ENCODE peak calls at places on chromosome 19, in four cellular contexts. I, P, B and H are unnamed samples.

GRCh38 chr19:57850553-57851017 is 926 bp downstream of the ZNF587 start:
- DNase-seq in I (no peak), P (peak; percentile 78), B (peak; percentile 58), H (peak; percentile 52)

GRCh38 chr19:30719189-30719990 is 347.2 kb downstream of the ZNF536 start:
- DNase-seq in I (peak; percentile 84), P (peak; percentile 87), B (peak; percentile 67), H (peak; percentile 85)

GRCh38 chr19:19105365-19106060 is 32.8 kb downstream of the TMEM161A start:
- DNase-seq in I (peak; percentile 52), P (peak; percentile 84), B (peak; percentile 83), H (peak; percentile 96)

GRCh38 chr19:4108767-4109625 is 14.9 kb downstream of the MAP2K2 start:
- DNase-seq in I (no peak), P (peak; percentile 54), B (no peak), H (no peak)

GRCh38 chr19:29944415-29945012 is 2.5 kb downstream of the URI1 start:
- DNase-seq in I (no peak), P (no peak), B (no peak), H (no peak)

GRCh38 chr19:51686171-51686570 is 7.0 kb upstream of the SPACA6 start:
- DNase-seq in I (no peak), P (peak; percentile 87), B (no peak), H (no peak)

GRCh38 chr19:33767898-33768413 is 28.7 kb upstream of the KCTD15 start:
- DNase-seq in I (no peak), P (peak; percentile 79), B (peak; percentile 49), H (peak; percentile 92)

GRCh38 chr19:52170863-52171320 is 529 bp downstream of the ZNF836 start:
- DNase-seq in I (peak; percentile 22), P (peak; percentile 75), B (peak; percentile 16), H (peak; percentile 72)

GRCh38 chr19:14553042-14553938 is 18.6 kb downstream of the NDUFB7 start:
- DNase-seq in I (no peak), P (peak; percentile 30), B (no peak), H (peak; percentile 41)

GRCh38 chr19:49475995-49476880 is 2.2 kb downstream of the FLT3LG start:
- DNase-seq in I (peak; percentile 52), P (peak; percentile 89), B (peak; percentile 83), H (peak; percentile 95)

GRCh38 chr19:13070425-13071140 is 32.1 kb downstream of the LYL1 start:
- DNase-seq in I (no peak), P (no peak), B (no peak), H (no peak)

GRCh38 chr19:2719910-2720776 is 1.0 kb downstream of the DIRAS1 start:
- DNase-seq in I (peak; percentile 50), P (peak; percentile 99), B (peak; percentile 60), H (peak; percentile 91)

DNA sequence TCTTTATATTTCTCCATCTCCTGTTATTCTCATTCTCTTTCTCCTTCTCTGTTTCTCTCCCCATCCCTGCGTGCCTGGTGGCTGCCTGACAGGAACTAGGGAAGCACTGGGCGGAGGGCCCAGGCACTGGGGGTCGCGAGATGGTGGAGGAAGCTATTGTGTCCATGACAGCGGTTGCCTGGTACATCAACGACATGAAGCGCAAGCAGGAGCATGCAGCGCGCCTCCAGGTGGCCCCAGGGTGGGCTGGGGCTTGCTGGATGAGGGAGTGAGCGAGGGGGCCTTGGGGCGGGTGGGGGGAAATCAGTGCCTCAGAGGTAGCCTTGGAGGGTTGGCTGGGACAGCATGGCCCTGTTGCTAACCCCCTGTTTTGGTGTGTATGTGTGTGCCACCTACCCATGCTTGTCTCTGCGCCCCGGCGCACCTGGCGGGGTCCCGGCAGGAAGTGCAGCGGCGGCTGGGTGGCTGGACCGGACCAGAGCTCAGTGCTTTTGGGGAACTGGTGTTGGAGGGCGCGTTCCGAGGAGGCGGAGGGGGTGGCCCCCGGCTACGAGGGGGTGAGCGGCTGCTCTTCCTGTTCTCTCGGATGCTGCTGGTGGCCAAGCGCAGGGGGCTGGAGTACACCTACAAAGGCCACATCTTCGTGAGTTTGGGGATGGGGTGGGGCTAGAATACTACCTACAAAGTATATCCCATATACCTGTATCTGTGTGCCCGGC is 5.2 kb downstream of the PLEKHG2 start:
- DNase-seq in I (no peak), P (peak; percentile 51), B (no peak), H (peak; percentile 41)
- H3K36me3 ChIP-seq in I (no peaks in the 10 kb centered on the region), P (peaks cover 41% of the 10 kb centered on the region), B (peaks cover 47% of the 10 kb centered on the region), H (peaks cover 28% of the 10 kb centered on the region)

GRCh38 chr19:1073063-1073955 is 6.3 kb downstream of the ARHGAP45 start:
- DNase-seq in I (no peak), P (no peak), B (no peak), H (no peak)
- H3K36me3 ChIP-seq in I (no peaks in the 10 kb centered on the region), P (no peaks in the 10 kb centered on the region), B (no peaks in the 10 kb centered on the region), H (peaks cover 5% of the 10 kb centered on the region)

GRCh38 chr19:1214862-1215731 is 9.5 kb downstream of the STK11 start:
- DNase-seq in I (peak; percentile 79), P (peak; percentile 92), B (no peak), H (no peak)
- H3K36me3 ChIP-seq in I (peaks cover 8% of the 10 kb centered on the region), P (peaks cover 8% of the 10 kb centered on the region), B (peaks cover 3% of the 10 kb centered on the region), H (peaks cover 1% of the 10 kb centered on the region)

DNA sequence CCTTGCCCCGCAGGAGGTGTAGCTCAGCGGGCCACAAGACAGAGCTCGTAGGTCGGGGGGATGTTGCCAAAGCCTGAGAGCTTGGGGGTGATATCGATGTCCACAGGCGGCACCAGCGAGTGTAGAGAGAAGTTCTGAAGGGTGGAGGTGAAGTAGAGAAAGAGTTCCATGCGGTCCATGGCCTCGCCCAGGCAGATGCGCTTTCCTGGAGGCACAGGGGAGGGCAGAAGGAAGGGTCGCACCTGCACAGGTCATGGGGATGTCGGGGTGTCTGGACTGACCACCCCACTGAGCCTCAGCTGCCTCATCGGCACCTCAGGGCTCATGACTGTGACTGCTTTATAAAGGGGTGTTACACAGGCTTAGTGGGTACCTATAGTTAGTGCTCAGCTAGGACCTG is 37.8 kb upstream of the CYP2A13 start:
- DNase-seq in I (no peak), P (no peak), B (no peak), H (no peak)
- H3K36me3 ChIP-seq in I (no peaks in the 10 kb centered on the region), P (no peaks in the 10 kb centered on the region), B (no peaks in the 10 kb centered on the region), H (no peaks in the 10 kb centered on the region)

GRCh38 chr19:47376589-47377144 is 27.6 kb downstream of the DHX34 start:
- DNase-seq in I (no peak), P (peak; percentile 65), B (no peak), H (peak; percentile 46)
- H3K36me3 ChIP-seq in I (peaks cover 54% of the 10 kb centered on the region), P (peaks cover 61% of the 10 kb centered on the region), B (peaks cover 64% of the 10 kb centered on the region), H (peaks cover 55% of the 10 kb centered on the region)

GRCh38 chr19:47373246-47374240 is 24.4 kb downstream of the DHX34 start:
- DNase-seq in I (no peak), P (peak; percentile 82), B (no peak), H (peak; percentile 28)
- H3K36me3 ChIP-seq in I (peaks cover 52% of the 10 kb centered on the region), P (peaks cover 56% of the 10 kb centered on the region), B (peaks cover 57% of the 10 kb centered on the region), H (peaks cover 59% of the 10 kb centered on the region)

DNA sequence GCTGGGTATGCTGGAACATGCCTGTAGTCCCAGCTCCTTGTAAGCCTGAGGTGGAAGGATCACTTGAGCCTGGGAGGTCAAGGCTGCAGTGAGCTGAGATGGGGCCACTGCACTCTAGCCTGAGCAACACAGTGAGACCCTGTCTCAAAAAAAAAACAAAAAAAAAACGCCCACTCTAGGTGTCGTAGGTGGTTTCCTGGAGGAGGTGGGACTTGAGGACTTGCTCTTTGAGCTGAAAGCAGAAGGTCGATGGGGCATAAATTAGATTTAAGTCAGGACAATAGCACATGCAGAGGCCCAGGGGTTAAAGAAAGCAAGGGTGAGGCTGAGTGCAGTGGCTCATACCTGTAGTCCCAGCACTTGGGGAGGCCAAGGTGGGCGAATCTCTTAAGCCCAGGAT is 12.9 kb upstream of the ILF3 start:
- DNase-seq in I (no peak), P (no peak), B (no peak), H (no peak)
- H3K36me3 ChIP-seq in I (peaks cover 44% of the 10 kb centered on the region), P (peaks cover 35% of the 10 kb centered on the region), B (peaks cover 5% of the 10 kb centered on the region), H (peaks cover 28% of the 10 kb centered on the region)